ENCODE peak calls at places on chromosome 6, in seven cellular contexts. H is astrocyte of the spinal cord; K is lung microvascular endothelial cell; O is choroid plexus epithelial cell; Z is small intestine; M is activated T-cell treated with anti-CD3 and anti-CD28 coated beads, Interleukin-2, amount 50 U/mL, for 24 hours; A is NCI-H748 treated with DMSO at 0.1 percent for 48 hours. T is an unnamed sample.

GRCh38 chr6:1377526-1378223 is 11.7 kb upstream of the FOXF2 start:
- DNase-seq in H (no peak), K (no peak), O (no peak), Z (no peak), M (no peak), A (no peak), T (no peak)

GRCh38 chr6:56660374-56660730 is 17.7 kb upstream of the DST start:
- DNase-seq in H (no peak), K (no peak), O (no peak), Z (no peak), M (no peak), A (no peak), T (no peak)

GRCh38 chr6:44265843-44266233 is 487 bp upstream of the NFKBIE start:
- DNase-seq in H (no peak), K (no peak), O (no peak), Z (no peak), M (no peak), A (no peak), T (no peak)

GRCh38 chr6:158718431-158719126 is 68.7 kb downstream of the SYTL3 start:
- DNase-seq in H (peak; percentile 28), K (peak; percentile 33), O (peak; percentile 63), Z (peak; percentile 71), M (no peak), A (no peak), T (no peak)

GRCh38 chr6:139257291-139257690 is 34.5 kb downstream of the TXLNB start:
- DNase-seq in H (no peak), K (no peak), O (no peak), Z (no peak), M (no peak), A (no peak), T (no peak)

GRCh38 chr6:85498596-85499258 is 48.8 kb downstream of the NT5E start:
- DNase-seq in H (peak; percentile 70), K (peak; percentile 71), O (peak; percentile 65), Z (peak; percentile 48), M (no peak), A (no peak), T (no peak)

GRCh38 chr6:158219229-158219628 is 51.1 kb downstream of the GTF2H5 start:
- DNase-seq in H (peak; percentile 43), K (no peak), O (peak; percentile 99), Z (peak; percentile 74), M (no peak), A (no peak), T (no peak)

GRCh38 chr6:4297348-4297747 is 162.0 kb upstream of the ECI2 start:
- DNase-seq in H (no peak), K (no peak), O (no peak), Z (no peak), M (no peak), A (no peak), T (no peak)

GRCh38 chr6:46263709-46264091 is 92.9 kb upstream of the ENPP5 start:
- DNase-seq in H (peak; percentile 2), K (peak; percentile 23), O (peak; percentile 77), Z (no peak), M (no peak), A (no peak), T (no peak)

GRCh38 chr6:147192278-147192911 is 11.8 kb upstream of the STXBP5 start:
- DNase-seq in H (no peak), K (no peak), O (no peak), Z (no peak), M (no peak), A (peak; percentile 38), T (no peak)

GRCh38 chr6:106517699-106518098 is 111.6 kb downstream of the RTN4IP1 start:
- DNase-seq in H (peak; percentile 40), K (no peak), O (no peak), Z (no peak), M (no peak), A (no peak), T (no peak)

GRCh38 chr6:12290490-12290820 is 294 bp downstream of the EDN1 start:
- DNase-seq in H (no peak), K (no peak), O (no peak), Z (no peak), M (no peak), A (no peak), T (no peak)

GRCh38 chr6:143949962-143950361 is 58.1 kb downstream of the PLAGL1 start:
- DNase-seq in H (no peak), K (no peak), O (no peak), Z (no peak), M (no peak), A (no peak), T (no peak)

GRCh38 chr6:147852772-147853171 is 344.3 kb downstream of the SAMD5 start:
- DNase-seq in H (no peak), K (no peak), O (no peak), Z (no peak), M (no peak), A (no peak), T (no peak)

GRCh38 chr6:166145751-166146150 is 21.9 kb downstream of the TBXT start:
- DNase-seq in H (no peak), K (no peak), O (peak; percentile 7), Z (no peak), M (no peak), A (no peak), T (no peak)

GRCh38 chr6:87421576-87421975 is 13.8 kb downstream of the CFAP206 start:
- DNase-seq in H (no peak), K (no peak), O (no peak), Z (no peak), M (no peak), A (no peak), T (no peak)

GRCh38 chr6:14211596-14211961 is 94.0 kb downstream of the CD83 start:
- DNase-seq in H (no peak), K (peak; percentile 17), O (peak; percentile 45), Z (peak; percentile 68), M (no peak), A (no peak), T (no peak)

GRCh38 chr6:79082304-79082703 is 4.2 kb upstream of the PHIP start:
- DNase-seq in H (no peak), K (no peak), O (no peak), Z (no peak), M (no peak), A (no peak), T (no peak)

GRCh38 chr6:108115598-108116058 is 41.1 kb upstream of the OSTM1 start:
- DNase-seq in H (no peak), K (peak; percentile 53), O (peak; percentile 48), Z (peak; percentile 45), M (peak; percentile 42), A (peak; percentile 35), T (no peak)

GRCh38 chr6:22306741-22307466 is 10.1 kb upstream of the PRL start:
- DNase-seq in H (peak; percentile 13), K (no peak), O (no peak), Z (no peak), M (no peak), A (no peak), T (no peak)